ENCODE peak calls at places on chromosomes 1 and 21, in ten cellular contexts. M is adrenal gland, X is endodermal cell, C is adipocyte, A is fibroblast of the aortic adventitia, Z is fibroblast of pulmonary artery, D is body of pancreas, N is fibroblast of lung, E is ovary, F is AG04450. H is an unnamed sample.

GRCh38 chr1:177959793-177960515 is 9.9 kb downstream of the SEC16B start:
- DNase-seq in F (no peak), C (peak; percentile 65), D (no peak), Z (peak; percentile 65), N (peak; percentile 35), M (no peak), E (no peak), A (peak; percentile 52), X (no peak), H (peak; percentile 62)

GRCh38 chr1:43812579-43812978 is 105.2 kb downstream of the ST3GAL3 start:
- DNase-seq in A (no peak), F (no peak), E (no peak), C (no peak), X (no peak), N (no peak), D (no peak), M (no peak), Z (no peak), H (no peak)

GRCh38 chr1:62325696-62326095 is 6.5 kb upstream of the KANK4 start:
- DNase-seq in X (no peak), E (no peak), Z (no peak), D (no peak), F (no peak), M (no peak), C (peak; percentile 61), A (peak; percentile 54), N (peak; percentile 93), H (no peak)

GRCh38 chr1:228842094-228842775 is 107.0 kb downstream of the RHOU start:
- DNase-seq in E (peak; percentile 67), F (peak; percentile 47), M (peak; percentile 96), Z (peak; percentile 84), A (peak; percentile 72), N (peak; percentile 88), X (peak; percentile 71), C (peak; percentile 79), D (peak; percentile 62), H (peak; percentile 82)

GRCh38 chr1:206779565-206780091 is 7.3 kb upstream of the IL10 start:
- DNase-seq in A (no peak), N (no peak), M (no peak), C (no peak), X (no peak), E (no peak), F (no peak), D (no peak), Z (no peak), H (no peak)

GRCh38 chr1:91006113-91006908 is 15.5 kb downstream of the ZNF644 start:
- DNase-seq in M (no peak), N (no peak), E (no peak), Z (no peak), F (no peak), C (no peak), A (no peak), X (no peak), D (no peak), H (no peak)

GRCh38 chr1:11654571-11655262 is at the start of gene FBXO44:
- DNase-seq in M (peak; percentile 85), X (peak; percentile 92), Z (no peak), N (no peak), D (peak; percentile 86), F (no peak), C (peak; percentile 73), A (no peak), E (peak; percentile 72), H (no peak)

GRCh38 chr21:46428286-46428685 is 30.4 kb upstream of the DIP2A start:
- DNase-seq in X (no peak), M (no peak), D (no peak), C (no peak), N (no peak), Z (no peak), E (no peak), F (no peak), A (no peak), H (no peak)

GRCh38 chr1:59973719-59974118 is 47.1 kb upstream of the CYP2J2 start:
- DNase-seq in M (no peak), N (no peak), Z (no peak), E (no peak), A (no peak), C (no peak), X (no peak), D (no peak), F (no peak), H (no peak)

GRCh38 chr1:59976194-59977074 is 49.9 kb upstream of the CYP2J2 start:
- DNase-seq in N (peak; percentile 38), A (peak; percentile 76), D (peak; percentile 79), M (peak; percentile 87), X (peak; percentile 92), C (peak; percentile 86), Z (peak; percentile 69), E (peak; percentile 76), F (no peak), H (peak; percentile 66)

GRCh38 chr1:59978026-59978425 is 51.5 kb upstream of the CYP2J2 start:
- DNase-seq in X (no peak), A (no peak), M (no peak), D (no peak), N (no peak), E (no peak), Z (no peak), F (no peak), C (peak; percentile 42), H (no peak)

GRCh38 chr1:59979551-59980070 is 53.0 kb upstream of the CYP2J2 start:
- DNase-seq in Z (no peak), N (no peak), C (no peak), M (no peak), E (no peak), X (no peak), D (no peak), A (peak; percentile 9), F (no peak), H (no peak)

DNA sequence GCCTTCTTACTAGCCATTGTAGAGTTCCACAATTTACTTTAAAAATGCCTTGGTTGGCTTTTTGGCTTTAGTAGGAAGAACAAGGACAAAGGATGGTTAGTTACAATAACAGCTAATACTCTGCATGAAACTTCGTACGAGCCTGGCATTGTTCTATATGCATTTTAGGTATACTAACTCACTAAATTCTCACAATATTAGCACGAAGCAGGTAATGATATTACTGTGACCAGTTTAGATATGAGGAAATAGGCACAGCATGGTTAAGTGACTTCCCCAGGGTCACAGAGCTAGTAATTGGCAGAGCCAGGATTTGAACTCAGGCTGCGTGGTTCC is 50.5 kb upstream of the CYP2J2 start:
- DNase-seq in E (no peak), D (no peak), M (no peak), A (no peak), X (no peak), Z (no peak), N (no peak), C (no peak), F (no peak), H (no peak)
- H3K4me3 ChIP-seq in E (no peak overlapping the region), D (no peak overlapping the region), M (no peak overlapping the region), A (no peak overlapping the region), X (no peak overlapping the region), Z (no peak overlapping the region), N (no peak overlapping the region), C (no peak overlapping the region), F (no peak overlapping the region), H (no peak overlapping the region)

GRCh38 chr1:146020058-146020738 is 1.3 kb downstream of the HJV start:
- DNase-seq in Z (no peak), X (no peak), A (no peak), C (no peak), D (no peak), M (no peak), E (no peak), N (no peak), F (no peak), H (no peak)
- H3K4me3 ChIP-seq in Z (no peak overlapping the region), X (no peak overlapping the region), A (no peak overlapping the region), C (no peak overlapping the region), D (no peak overlapping the region), M (no peak overlapping the region), E (no peak overlapping the region), N (no peak overlapping the region), F (no peak overlapping the region), H (no peak overlapping the region)

GRCh38 chr1:167616521-167616920 is 13.5 kb upstream of the RCSD1 start:
- DNase-seq in X (no peak), A (no peak), N (no peak), Z (no peak), M (no peak), C (no peak), E (no peak), F (no peak), D (no peak), H (no peak)

GRCh38 chr1:167617950-167618269 is 12.1 kb upstream of the RCSD1 start:
- DNase-seq in E (no peak), A (no peak), C (no peak), N (no peak), D (no peak), Z (no peak), F (no peak), M (no peak), X (no peak), H (no peak)

GRCh38 chr1:167618789-167619188 is 11.2 kb upstream of the RCSD1 start:
- DNase-seq in M (no peak), A (no peak), Z (no peak), F (no peak), E (no peak), D (no peak), N (no peak), C (no peak), X (no peak), H (no peak)

GRCh38 chr1:167618366-167618765 is 11.7 kb upstream of the RCSD1 start:
- DNase-seq in N (no peak), A (no peak), F (no peak), E (no peak), Z (no peak), M (no peak), D (no peak), C (no peak), X (peak; percentile 50), H (no peak)

DNA sequence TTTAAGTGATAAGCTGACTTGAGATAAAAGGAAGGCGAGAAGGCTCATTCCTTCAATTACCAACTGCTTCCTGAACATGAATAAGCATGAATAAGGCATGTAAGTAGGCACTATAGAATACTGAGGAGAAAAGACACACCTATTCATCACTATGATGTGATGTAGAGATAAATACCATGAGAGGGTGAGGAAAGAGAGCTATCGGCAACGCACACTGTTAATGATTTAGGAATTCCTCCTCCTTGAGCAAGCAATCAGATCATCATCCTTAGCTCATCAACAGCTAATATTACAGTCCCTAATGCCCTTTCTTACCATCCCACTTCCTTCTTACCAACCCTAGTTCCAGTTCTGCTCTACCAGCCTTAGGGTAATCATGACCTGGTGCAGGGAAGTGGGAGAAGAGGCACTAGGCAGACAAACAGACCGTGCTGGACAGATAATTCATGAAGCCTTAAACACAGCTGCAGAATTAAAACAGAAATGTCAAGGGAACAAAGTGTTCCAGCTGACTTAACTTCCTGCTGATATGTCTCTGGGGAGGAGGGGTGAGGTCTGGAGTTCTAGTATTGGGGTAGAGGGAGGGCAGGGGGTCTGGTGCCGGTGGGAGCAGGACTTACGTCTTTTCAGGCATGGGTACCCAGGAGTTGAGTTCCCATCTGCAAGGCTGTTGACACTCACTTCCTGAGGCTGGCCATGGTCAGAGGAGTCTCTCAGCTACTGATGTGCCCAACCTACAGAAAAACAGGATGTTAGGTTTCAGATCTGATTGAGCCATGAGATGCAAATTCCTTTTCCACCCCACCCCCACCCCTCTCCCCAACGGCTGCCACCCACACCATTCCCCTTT is 12.7 kb upstream of the RCSD1 start:
- DNase-seq in M (peak; percentile 76), X (peak; percentile 79), D (peak; percentile 10), N (peak; percentile 66), A (no peak), C (peak; percentile 15), E (no peak), F (no peak), Z (peak; percentile 87), H (peak; percentile 78)
- H3K4me3 ChIP-seq in M (no peak overlapping the region), X (no peak overlapping the region), D (no peak overlapping the region), N (no peak overlapping the region), A (no peak overlapping the region), C (no peak overlapping the region), E (no peak overlapping the region), F (no peak overlapping the region), Z (peak overlapping the region; percentile 29), H (no peak overlapping the region)

DNA sequence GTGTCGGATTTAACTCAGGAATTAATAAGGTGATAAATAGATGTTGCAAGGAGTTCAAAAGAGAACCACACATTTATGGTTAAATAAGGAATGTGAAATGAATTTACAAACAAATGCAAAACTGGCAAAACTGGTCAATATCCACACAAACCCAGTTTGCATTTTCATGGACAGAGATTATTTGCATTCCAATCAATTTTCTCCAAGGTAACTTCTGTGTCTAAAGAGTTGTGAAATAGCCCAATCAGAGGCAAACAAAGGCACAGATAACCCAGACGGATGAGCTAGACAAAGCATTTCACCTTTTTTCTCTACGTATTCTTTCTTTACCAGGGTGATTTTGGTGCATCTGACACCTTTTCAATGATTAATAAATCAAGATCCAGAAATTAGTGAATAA is 63.9 kb downstream of the MAP3K7CL start:
- DNase-seq in C (no peak), D (no peak), Z (no peak), F (no peak), A (no peak), X (no peak), E (no peak), N (no peak), M (no peak), H (no peak)
- H3K4me3 ChIP-seq in C (no peak overlapping the region), D (no peak overlapping the region), Z (no peak overlapping the region), F (no peak overlapping the region), A (no peak overlapping the region), X (no peak overlapping the region), E (no peak overlapping the region), N (no peak overlapping the region), M (no peak overlapping the region), H (no peak overlapping the region)

H was measured in cardiac fibroblast.